ENCODE peak calls at places on chromosome 9, in six cellular contexts. J, T, Q, G, P and D are unnamed samples.
A peak's percentile ranks its signal among the peaks of the same experiment; 100 is the strongest.

GRCh38 chr9:131727184-131727785 is 12.6 kb downstream of the RAPGEF1 start:
- DNase-seq in J (no peak), T (no peak), Q (no peak), G (no peak), P (no peak), D (no peak)

GRCh38 chr9:114278881-114279570 is 43.9 kb upstream of the ORM1 start:
- DNase-seq in J (no peak), T (peak; percentile 15), Q (no peak), G (peak; percentile 5), P (peak; percentile 34), D (no peak)

GRCh38 chr9:114722937-114723620 is 41.1 kb upstream of the TEX48 start:
- DNase-seq in J (no peak), T (no peak), Q (no peak), G (no peak), P (no peak), D (no peak)

GRCh38 chr9:79471577-79472543 is 99.9 kb upstream of the TLE4 start:
- DNase-seq in J (peak; percentile 48), T (peak; percentile 42), Q (no peak), G (peak; percentile 74), P (no peak), D (peak; percentile 75)

GRCh38 chr9:136327313-136327971 is at the start of gene GPSM1:
- DNase-seq in J (peak; percentile 44), T (no peak), Q (no peak), G (peak; percentile 80), P (no peak), D (peak; percentile 49)

GRCh38 chr9:104743377-104743985 is 4.0 kb upstream of the NIPSNAP3A start:
- DNase-seq in J (no peak), T (no peak), Q (no peak), G (no peak), P (no peak), D (no peak)

GRCh38 chr9:75063556-75064305 is 24.2 kb downstream of the NMRK1 start:
- DNase-seq in J (no peak), T (no peak), Q (no peak), G (no peak), P (no peak), D (no peak)

GRCh38 chr9:21395778-21396717 is 10.8 kb upstream of the IFNA2 start:
- DNase-seq in J (peak; percentile 51), T (no peak), Q (no peak), G (peak; percentile 49), P (peak; percentile 60), D (no peak)

GRCh38 chr9:134217431-134218210 is 53.3 kb upstream of the RNU6ATAC start:
- DNase-seq in J (no peak), T (no peak), Q (no peak), G (peak; percentile 11), P (no peak), D (no peak)

GRCh38 chr9:92721548-92721947 is 43.1 kb downstream of the BICD2 start:
- DNase-seq in J (no peak), T (no peak), Q (no peak), G (no peak), P (no peak), D (peak; percentile 1)

GRCh38 chr9:130041648-130042405 is 1.2 kb downstream of the FNBP1 start:
- DNase-seq in J (no peak), T (peak; percentile 28), Q (no peak), G (peak; percentile 48), P (no peak), D (no peak)

GRCh38 chr9:84230355-84231136 is 110.0 kb downstream of the SLC28A3 start:
- DNase-seq in J (no peak), T (no peak), Q (no peak), G (no peak), P (no peak), D (no peak)

GRCh38 chr9:129317179-129318011 is 139.3 kb upstream of the IER5L start:
- DNase-seq in J (no peak), T (peak; percentile 65), Q (no peak), G (peak; percentile 63), P (no peak), D (no peak)

GRCh38 chr9:92746567-92747458 is 17.8 kb downstream of the BICD2 start:
- DNase-seq in J (no peak), T (no peak), Q (no peak), G (no peak), P (no peak), D (no peak)

GRCh38 chr9:96868709-96869108 is 14.4 kb upstream of the ZNF782 start:
- DNase-seq in J (peak; percentile 75), T (no peak), Q (no peak), G (no peak), P (no peak), D (no peak)

GRCh38 chr9:107711528-107711927 is 222.0 kb upstream of the KLF4 start:
- DNase-seq in J (no peak), T (peak; percentile 36), Q (no peak), G (no peak), P (peak; percentile 82), D (no peak)

GRCh38 chr9:79667716-79668458 is 96.1 kb downstream of the TLE4 start:
- DNase-seq in J (no peak), T (no peak), Q (no peak), G (no peak), P (no peak), D (no peak)

GRCh38 chr9:93031629-93032431 is 26.7 kb upstream of the SUSD3 start:
- DNase-seq in J (no peak), T (no peak), Q (no peak), G (no peak), P (no peak), D (no peak)

GRCh38 chr9:108272350-108272899 is 583.4 kb downstream of the ACTL7B start:
- DNase-seq in J (peak; percentile 67), T (peak; percentile 35), Q (no peak), G (peak; percentile 36), P (peak; percentile 59), D (peak; percentile 17)

GRCh38 chr9:106860731-106861584 is 2.0 kb upstream of the ZNF462 start:
- DNase-seq in J (no peak), T (peak; percentile 41), Q (no peak), G (peak; percentile 58), P (peak; percentile 58), D (peak; percentile 19)

GRCh38 chr9:114276908-114277821 is 45.7 kb upstream of the ORM1 start:
- DNase-seq in J (no peak), T (peak; percentile 31), Q (no peak), G (peak; percentile 49), P (peak; percentile 43), D (no peak)

GRCh38 chr9:96218821-96219614 is 83.0 kb downstream of the HSD17B3 start:
- DNase-seq in J (peak; percentile 16), T (no peak), Q (no peak), G (peak; percentile 44), P (no peak), D (no peak)

GRCh38 chr9:121298016-121298538 is 30.1 kb downstream of the GSN start:
- DNase-seq in J (no peak), T (no peak), Q (no peak), G (peak; percentile 31), P (no peak), D (peak; percentile 11)

GRCh38 chr9:121297414-121297813 is 29.5 kb downstream of the GSN start:
- DNase-seq in J (no peak), T (no peak), Q (no peak), G (no peak), P (no peak), D (no peak)

GRCh38 chr9:121294866-121295661 is 27.1 kb downstream of the GSN start:
- DNase-seq in J (no peak), T (peak; percentile 82), Q (no peak), G (peak; percentile 32), P (no peak), D (peak; percentile 70)

GRCh38 chr9:121295662-121296191 is 27.8 kb downstream of the GSN start:
- DNase-seq in J (no peak), T (peak; percentile 36), Q (no peak), G (no peak), P (no peak), D (no peak)

DNA sequence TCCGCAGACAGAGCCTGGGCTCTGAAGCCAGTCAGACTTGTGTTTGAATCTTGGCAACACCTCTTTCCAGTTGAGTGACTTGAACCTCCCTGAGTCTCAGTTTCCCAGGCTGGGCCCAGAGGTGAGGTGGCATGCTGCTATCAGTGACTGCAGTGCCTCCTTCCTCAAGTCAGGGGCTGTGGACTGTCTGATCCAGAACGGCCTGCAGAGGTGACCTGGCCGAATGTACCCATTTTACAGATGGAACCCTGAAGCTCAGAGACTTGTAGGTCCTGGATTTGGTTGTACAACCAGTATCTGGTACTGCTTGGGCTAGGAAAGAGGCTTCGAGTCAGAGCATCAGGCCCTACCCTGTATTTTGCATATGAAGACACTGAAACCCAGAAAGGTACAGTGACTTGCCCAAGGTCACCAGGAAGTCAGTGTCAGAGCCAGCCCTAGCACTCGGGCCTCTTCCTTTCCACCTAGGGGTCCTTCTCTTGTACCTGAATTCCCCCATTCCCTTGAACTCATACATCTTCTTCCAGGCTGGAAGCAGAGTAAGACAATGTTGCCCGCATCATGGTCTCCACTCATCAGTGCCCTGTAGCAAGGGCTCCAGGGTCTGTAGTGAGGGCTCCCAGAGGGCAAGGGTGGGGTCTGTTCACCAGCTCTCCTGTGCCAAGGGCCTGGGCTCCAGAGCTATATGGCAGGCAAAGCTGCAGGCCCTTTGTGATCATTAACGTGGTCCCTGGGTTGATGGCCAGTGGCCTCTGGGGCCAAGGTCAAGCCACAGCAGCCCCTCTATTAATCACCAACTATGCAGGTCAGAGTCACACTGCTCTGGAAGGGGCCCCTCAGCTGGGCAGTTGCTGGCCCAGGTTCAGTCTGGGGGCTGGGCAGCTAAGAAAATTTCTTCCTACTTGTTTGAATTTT is 28.5 kb downstream of the GSN start:
- DNase-seq in J (no peak), T (peak; percentile 22), Q (no peak), G (peak; percentile 40), P (no peak), D (peak; percentile 3)
- H3K4me1 ChIP-seq in J (peaks cover 13% of the 10 kb centered on the region), T (peaks cover 42% of the 10 kb centered on the region), Q (peaks cover 11% of the 10 kb centered on the region), G (peaks cover 35% of the 10 kb centered on the region), P (peaks cover 9% of the 10 kb centered on the region), D (peaks cover 90% of the 10 kb centered on the region)

DNA sequence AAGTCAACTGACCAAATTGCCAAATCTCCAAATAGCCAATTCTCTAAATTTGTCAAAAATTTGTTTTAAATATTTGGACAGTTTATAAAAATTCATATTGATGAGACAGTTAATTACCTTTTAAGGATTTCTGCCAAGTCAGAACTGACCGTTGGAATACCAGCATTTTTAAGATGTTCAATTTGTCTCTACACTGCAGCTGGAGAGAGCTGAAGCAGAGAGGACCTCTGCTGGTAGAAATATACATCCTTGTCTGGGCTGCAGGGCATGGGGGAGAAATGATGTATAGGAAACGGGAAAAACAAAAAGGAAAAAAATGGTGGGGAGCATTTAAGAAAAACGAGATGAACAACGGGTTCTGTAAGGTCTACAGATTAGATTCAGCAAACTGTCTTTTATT is 16.8 kb downstream of the NR6A1 start:
- DNase-seq in J (no peak), T (no peak), Q (no peak), G (no peak), P (no peak), D (no peak)
- TF ChIP-seq CTCF in J (no peak), T (peak; percentile 5), Q (peak; percentile 55), G (no peak), P (no peak), D (no peak)

GRCh38 chr9:89408628-89409101 is 89.2 kb downstream of the SEMA4D start:
- DNase-seq in J (no peak), T (no peak), Q (no peak), G (no peak), P (no peak), D (no peak)
- TF ChIP-seq POLR2A in J (no peak), T (no peak), Q (no peak), G (no peak), P (no peak), D (no peak)

DNA sequence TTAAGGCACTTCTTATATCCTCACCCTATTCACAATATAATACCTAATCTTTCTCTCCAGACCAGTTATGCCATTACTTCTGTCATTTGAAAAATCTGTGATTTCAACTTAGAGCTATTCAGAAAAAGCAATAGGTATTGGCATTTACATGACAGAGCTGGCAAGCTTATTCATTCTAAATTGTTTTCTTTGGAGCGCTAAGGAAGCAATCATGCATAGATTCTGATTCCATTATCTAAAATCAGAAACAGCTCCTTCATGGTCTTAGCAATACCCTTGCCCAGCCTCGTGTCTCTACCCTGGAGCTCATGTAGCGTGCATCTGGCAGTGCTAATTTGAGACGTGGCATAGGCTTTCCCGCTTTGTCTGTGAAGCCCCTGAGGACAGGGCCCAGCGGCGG is 4.5 kb downstream of the SLC1A1 start:
- DNase-seq in J (no peak), T (no peak), Q (no peak), G (no peak), P (no peak), D (no peak)
- H3K4me1 ChIP-seq in J (peaks cover 17% of the 10 kb centered on the region), T (no peaks in the 10 kb centered on the region), Q (no peaks in the 10 kb centered on the region), G (peaks cover 2% of the 10 kb centered on the region), P (no peaks in the 10 kb centered on the region), D (no peaks in the 10 kb centered on the region)